ENCODE peak calls at places on chromosome 2, in four cellular contexts. I, V, Z and C are unnamed samples.

GRCh38 chr2:145460151-145460550 is 940.2 kb upstream of the ZEB2 start:
- DNase-seq in I (peak), V (no peak), Z (peak), C (peak)

GRCh38 chr2:7083580-7084509 is 166.6 kb downstream of the RNF144A start:
- DNase-seq in I (peak), V (peak), Z (peak), C (peak)

GRCh38 chr2:109376796-109377495 is 236.8 kb downstream of the SEPTIN10 start:
- DNase-seq in I (no peak), V (no peak), Z (no peak), C (no peak)

GRCh38 chr2:157193461-157193860 is 64.0 kb upstream of the GALNT5 start:
- DNase-seq in I (no peak), V (no peak), Z (no peak), C (no peak)

GRCh38 chr2:46914578-46915230 is 902 bp downstream of the MCFD2 start:
- DNase-seq in I (no peak), V (no peak), Z (peak), C (peak)

GRCh38 chr2:100163605-100164004 is 21.2 kb upstream of the AFF3 start:
- DNase-seq in I (no peak), V (no peak), Z (no peak), C (no peak)

GRCh38 chr2:137838255-137839092 is 125.8 kb upstream of the HNMT start:
- DNase-seq in I (peak), V (peak), Z (peak), C (peak)

GRCh38 chr2:47072018-47072691 is 83.0 kb downstream of the STPG4 start:
- DNase-seq in I (peak), V (no peak), Z (no peak), C (peak)

GRCh38 chr2:39696072-39696471 is 30.4 kb downstream of the TMEM178A start:
- DNase-seq in I (peak), V (no peak), Z (peak), C (peak)

DNA sequence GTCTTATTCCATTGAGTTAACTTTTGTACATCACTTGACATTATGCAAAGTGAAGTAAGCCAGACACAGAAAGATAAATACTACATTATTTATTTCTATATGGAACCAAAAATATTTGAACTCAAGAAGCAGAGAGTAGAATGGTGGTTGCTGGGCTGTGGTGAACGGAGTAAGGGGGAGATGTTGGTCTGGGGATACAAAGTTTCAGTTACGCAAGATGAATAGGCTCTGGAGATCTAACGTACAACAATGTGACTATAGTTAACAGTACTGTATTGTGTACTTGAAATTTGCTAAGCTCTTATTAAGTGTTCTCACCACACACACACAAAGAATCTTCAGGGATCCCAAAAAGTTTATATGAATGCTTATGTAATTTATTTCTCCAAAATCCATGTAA is 124.8 kb upstream of the VWC2L start:
- DNase-seq in I (no peak), V (no peak), Z (no peak), C (no peak)
- H3K4me3 ChIP-seq in I (no peak), V (no peak), Z (no peak), C (no peak)

GRCh38 chr2:30225131-30225762 is 6.1 kb upstream of the LBH start:
- DNase-seq in I (peak), V (no peak), Z (peak), C (peak)

GRCh38 chr2:30224147-30224546 is 7.2 kb upstream of the LBH start:
- DNase-seq in I (no peak), V (no peak), Z (no peak), C (no peak)

GRCh38 chr2:30229596-30229995 is 1.7 kb upstream of the LBH start:
- DNase-seq in I (no peak), V (no peak), Z (no peak), C (peak)

GRCh38 chr2:30223413-30223874 is 7.9 kb upstream of the LBH start:
- DNase-seq in I (no peak), V (no peak), Z (no peak), C (no peak)

GRCh38 chr2:30226144-30227032 is 4.9 kb upstream of the LBH start:
- DNase-seq in I (peak), V (no peak), Z (peak), C (peak)
- TF ChIP-seq CTCF in I (no peak), V (no peak), Z (peak), C (no peak)

DNA sequence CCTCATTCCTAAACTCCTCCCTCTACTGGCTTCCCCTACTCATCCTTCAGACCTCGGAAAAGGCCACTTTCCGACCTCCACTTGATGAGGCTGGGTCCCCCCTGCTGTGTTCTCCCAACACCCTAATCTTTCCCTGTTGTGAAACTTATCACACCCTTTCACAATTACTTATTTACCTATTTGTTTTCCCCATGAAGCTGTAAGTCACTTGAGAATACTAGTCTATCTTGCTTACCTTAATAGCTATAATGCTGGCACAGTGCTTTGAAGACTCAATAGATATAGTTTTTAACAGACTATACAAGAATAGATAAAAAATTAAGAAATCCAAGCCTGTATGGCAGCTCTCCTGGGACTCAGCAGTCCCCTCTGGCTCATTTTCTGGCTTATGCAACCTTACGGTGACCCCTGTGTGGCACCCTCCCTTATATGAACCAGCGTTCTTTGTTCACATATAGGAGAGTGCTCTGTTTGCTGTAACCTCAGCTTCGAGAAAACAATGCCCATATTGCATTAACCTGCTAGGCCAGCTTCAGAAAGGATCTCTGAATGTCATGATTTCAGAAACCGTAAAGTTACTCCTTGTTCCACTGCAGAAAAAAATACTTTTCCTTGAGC is 220.4 kb upstream of the PKDCC start:
- DNase-seq in I (no peak), V (no peak), Z (no peak), C (no peak)
- H3K4me3 ChIP-seq in I (no peak), V (no peak), Z (no peak), C (no peak)

GRCh38 chr2:97764559-97765263 is 51.3 kb downstream of the ZAP70 start:
- DNase-seq in I (no peak), V (no peak), Z (no peak), C (no peak)
- TF ChIP-seq CTCF in I (no peak), V (no peak), Z (no peak), C (no peak)